ENCODE peak calls at places on chromosomes 3 and 15, in six cellular contexts. F is substantia nigra; H is breast epithelium; G is H9; V is CD4-positive, alpha-beta memory T cell; A is heart right ventricle. B is an unnamed sample.

GRCh38 chr3:114411811-114412803 is 118.3 kb downstream of the TIGIT start:
- DNase-seq in F (no peak), H (no peak), G (no peak), V (no peak), A (no peak), B (no peak)

GRCh38 chr15:60212536-60212935 is 185.2 kb downstream of the ANXA2 start:
- DNase-seq in F (no peak), H (no peak), G (peak), V (no peak), A (no peak), B (no peak)

GRCh38 chr3:70028311-70028710 is 28.8 kb downstream of the SAMMSON start:
- DNase-seq in F (no peak), H (no peak), G (no peak), V (no peak), A (no peak), B (no peak)

GRCh38 chr3:36698314-36698713 is 66.0 kb downstream of the DCLK3 start:
- DNase-seq in F (no peak), H (no peak), G (no peak), V (no peak), A (no peak), B (no peak)

GRCh38 chr3:12159227-12159601 is 502 bp upstream of the TIMP4 start:
- DNase-seq in F (no peak), H (no peak), G (peak), V (no peak), A (no peak), B (no peak)

GRCh38 chr3:60582285-60582684 is 669.0 kb downstream of the FHIT start:
- DNase-seq in F (no peak), H (no peak), G (no peak), V (no peak), A (no peak), B (no peak)

GRCh38 chr15:66864086-66864830 is 162.2 kb downstream of the SMAD6 start:
- DNase-seq in F (no peak), H (peak), G (peak), V (no peak), A (no peak), B (no peak)

GRCh38 chr3:126913524-126913923 is 69.4 kb upstream of the PLXNA1 start:
- DNase-seq in F (no peak), H (no peak), G (no peak), V (no peak), A (no peak), B (no peak)

GRCh38 chr3:78974181-78974770 is 793.5 kb downstream of the ROBO1 start:
- DNase-seq in F (no peak), H (no peak), G (no peak), V (no peak), A (no peak), B (no peak)

GRCh38 chr15:57216288-57216687 is 160.0 kb upstream of the CGNL1 start:
- DNase-seq in F (no peak), H (no peak), G (no peak), V (no peak), A (no peak), B (no peak)

GRCh38 chr15:94912760-94913159 is 681.4 kb downstream of the MCTP2 start:
- DNase-seq in F (no peak), H (no peak), G (no peak), V (no peak), A (no peak), B (no peak)

GRCh38 chr15:83064859-83065258 is 2.2 kb downstream of the BTBD1 start:
- DNase-seq in F (no peak), H (no peak), G (no peak), V (no peak), A (no peak), B (no peak)

GRCh38 chr15:49421991-49422390 is 1.1 kb upstream of the FGF7 start:
- DNase-seq in F (no peak), H (no peak), G (peak), V (peak), A (peak), B (peak)

GRCh38 chr3:150975992-150976368 is 3.5 kb upstream of the CLRN1 start:
- DNase-seq in F (no peak), H (no peak), G (no peak), V (no peak), A (no peak), B (no peak)

GRCh38 chr3:33218446-33219174 is at the start of gene SUSD5:
- DNase-seq in F (no peak), H (no peak), G (peak), V (no peak), A (peak), B (peak)

GRCh38 chr15:53549697-53550315 is 209.7 kb downstream of the WDR72 start:
- DNase-seq in F (no peak), H (no peak), G (no peak), V (no peak), A (no peak), B (no peak)

GRCh38 chr3:25033407-25034029 is 394.5 kb upstream of the RARB start:
- DNase-seq in F (no peak), H (no peak), G (peak), V (no peak), A (peak), B (no peak)

GRCh38 chr3:105253225-105253624 is 113.5 kb upstream of the ALCAM start:
- DNase-seq in F (no peak), H (no peak), G (no peak), V (no peak), A (no peak), B (no peak)
- H3K27ac ChIP-seq in F (no peak), H (no peak), G (no peak), V (no peak), A (no peak), B (no peak)

GRCh38 chr3:72889310-72890165 is 1.7 kb downstream of the GXYLT2 start:
- DNase-seq in F (no peak), H (no peak), G (no peak), V (no peak), A (no peak), B (no peak)

GRCh38 chr3:72890166-72890925 is 2.5 kb downstream of the GXYLT2 start:
- DNase-seq in F (no peak), H (no peak), G (no peak), V (no peak), A (no peak), B (no peak)

GRCh38 chr3:72888546-72889309 is 882 bp downstream of the GXYLT2 start:
- DNase-seq in F (no peak), H (no peak), G (peak), V (no peak), A (no peak), B (no peak)

GRCh38 chr3:72887723-72888545 is at the start of gene GXYLT2:
- DNase-seq in F (peak), H (no peak), G (peak), V (no peak), A (peak), B (peak)

DNA sequence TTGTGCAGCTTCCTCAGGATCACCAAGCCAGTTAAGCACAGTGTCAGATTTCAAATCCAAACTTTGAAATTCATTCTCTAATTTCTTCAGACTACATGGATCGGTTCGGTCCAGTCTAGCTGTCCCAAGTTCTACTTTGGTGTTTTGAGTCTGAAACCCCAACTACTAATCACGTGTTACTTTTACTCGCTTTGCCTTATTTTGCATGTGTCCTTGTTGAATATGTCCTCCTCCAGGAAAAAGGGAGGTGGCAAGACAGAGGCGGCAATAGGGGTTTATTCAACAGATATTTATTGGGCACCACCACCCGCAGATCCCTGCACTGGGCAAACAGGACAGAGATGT is 496 bp upstream of the GXYLT2 start:
- DNase-seq in F (no peak), H (no peak), G (no peak), V (no peak), A (no peak), B (no peak)
- H3K27ac ChIP-seq in F (peak), H (peak), G (no peak), V (no peak), A (peak), B (peak)

GRCh38 chr3:124741027-124741426 is 10.8 kb downstream of the UMPS start:
- DNase-seq in F (no peak), H (no peak), G (no peak), V (no peak), A (no peak), B (no peak)
- H3K27ac ChIP-seq in F (no peak), H (no peak), G (no peak), V (no peak), A (no peak), B (no peak)

DNA sequence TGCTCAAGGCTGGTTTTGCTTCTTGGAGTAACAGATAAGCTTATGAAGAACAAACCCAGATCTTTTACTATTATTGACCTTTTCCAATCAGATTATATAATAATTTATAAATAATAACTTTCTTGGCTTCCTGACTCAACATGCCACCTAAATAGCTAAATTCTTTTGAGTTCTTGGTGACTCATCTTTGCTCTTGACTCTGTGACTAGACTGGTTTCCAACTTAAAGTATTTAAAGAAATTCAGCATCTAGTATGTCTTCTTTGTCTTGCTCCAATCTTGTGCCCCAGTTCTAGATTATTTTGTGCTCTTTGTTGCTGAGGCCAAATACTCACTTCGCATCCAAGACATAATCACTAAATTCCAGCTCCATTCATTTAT is 483.1 kb upstream of the TBL1XR1 start:
- DNase-seq in F (no peak), H (no peak), G (no peak), V (no peak), A (no peak), B (no peak)
- H3K27ac ChIP-seq in F (no peak), H (no peak), G (no peak), V (no peak), A (no peak), B (no peak)

GRCh38 chr3:84825817-84826216 is 133.0 kb upstream of the CADM2 start:
- DNase-seq in F (no peak), H (no peak), G (no peak), V (no peak), A (no peak), B (no peak)

GRCh38 chr3:84830476-84830875 is 128.3 kb upstream of the CADM2 start:
- DNase-seq in F (no peak), H (no peak), G (no peak), V (no peak), A (no peak), B (no peak)
- H3K27ac ChIP-seq in F (no peak), H (no peak), G (no peak), V (no peak), A (no peak), B (no peak)

GRCh38 chr3:179410317-179410716 is 41.0 kb downstream of the GNB4 start:
- DNase-seq in F (no peak), H (no peak), G (no peak), V (no peak), A (no peak), B (no peak)
- H3K27ac ChIP-seq in F (no peak), H (no peak), G (no peak), V (no peak), A (no peak), B (no peak)